ENCODE peak calls at places on chromosomes 12 and 14, in five cellular contexts. N is body of pancreas, C is A549, I is KG1, U is hippocampal formation. A is an unnamed sample.

GRCh38 chr12:31578632-31579031 is 12.3 kb downstream of the DENND5B start:
- DNase-seq in N (peak), C (no peak), I (no peak), U (peak), A (no peak)

GRCh38 chr12:59093090-59093489 is 172.8 kb upstream of the LRIG3 start:
- DNase-seq in N (no peak), C (no peak), I (no peak), U (no peak), A (no peak)

GRCh38 chr12:46855760-46856159 is 30.0 kb upstream of the SLC38A4 start:
- DNase-seq in N (no peak), C (no peak), I (no peak), U (no peak), A (no peak)

GRCh38 chr14:93788557-93789365 is 476 bp upstream of the PRIMA1 start:
- DNase-seq in N (no peak), C (peak), I (no peak), U (peak), A (peak)

GRCh38 chr12:128111333-128111732 is 155.6 kb upstream of the TMEM132C start:
- DNase-seq in N (no peak), C (no peak), I (no peak), U (no peak), A (no peak)

GRCh38 chr12:122282066-122282465 is 15.8 kb upstream of the VPS33A start:
- DNase-seq in N (no peak), C (peak), I (no peak), U (no peak), A (no peak)

GRCh38 chr12:104710940-104711725 is 247.0 kb downstream of the SLC41A2 start:
- DNase-seq in N (no peak), C (no peak), I (no peak), U (no peak), A (no peak)

GRCh38 chr14:90658541-90658967 is 157.7 kb downstream of the TTC7B start:
- DNase-seq in N (no peak), C (no peak), I (no peak), U (no peak), A (no peak)

GRCh38 chr12:48831257-48831656 is 13.0 kb downstream of the CACNB3 start:
- DNase-seq in N (no peak), C (no peak), I (no peak), U (no peak), A (no peak)

GRCh38 chr14:22456421-22456820 is 132.6 kb downstream of the DAD1 start:
- DNase-seq in N (no peak), C (no peak), I (no peak), U (no peak), A (no peak)

GRCh38 chr14:99191663-99192621 is 80.1 kb downstream of the BCL11B start:
- DNase-seq in N (peak), C (no peak), I (no peak), U (peak), A (peak)

GRCh38 chr12:128163096-128163495 is 103.9 kb upstream of the TMEM132C start:
- DNase-seq in N (no peak), C (no peak), I (no peak), U (no peak), A (no peak)

GRCh38 chr12:32477714-32478113 is 78.4 kb downstream of the FGD4 start:
- DNase-seq in N (no peak), C (no peak), I (no peak), U (no peak), A (no peak)

GRCh38 chr12:53096089-53096741 is 1.3 kb upstream of the IGFBP6 start:
- DNase-seq in N (peak), C (no peak), I (no peak), U (no peak), A (peak)

GRCh38 chr14:74015178-74015577 is 3.9 kb downstream of the ENTPD5 start:
- DNase-seq in N (no peak), C (no peak), I (no peak), U (no peak), A (no peak)

GRCh38 chr14:61765225-61765943 is 3.2 kb downstream of the SNAPC1 start:
- DNase-seq in N (no peak), C (no peak), I (no peak), U (no peak), A (no peak)

GRCh38 chr14:68692216-68692615 is 100.7 kb downstream of the ZFP36L1 start:
- DNase-seq in N (no peak), C (no peak), I (no peak), U (no peak), A (no peak)

GRCh38 chr12:11697670-11698387 is 48.4 kb downstream of the ETV6 start:
- DNase-seq in N (no peak), C (no peak), I (no peak), U (no peak), A (no peak)

GRCh38 chr14:65263161-65263788 is 149.3 kb upstream of the FUT8 start:
- DNase-seq in N (no peak), C (no peak), I (no peak), U (no peak), A (no peak)

GRCh38 chr12:100249936-100250335 is 16.9 kb downstream of the DEPDC4 start:
- DNase-seq in N (no peak), C (no peak), I (no peak), U (no peak), A (no peak)

GRCh38 chr12:70178038-70178437 is 65.2 kb upstream of the CNOT2 start:
- DNase-seq in N (no peak), C (no peak), I (no peak), U (no peak), A (no peak)

GRCh38 chr14:30034049-30034635 is 106.5 kb upstream of the PRKD1 start:
- DNase-seq in N (no peak), C (no peak), I (no peak), U (no peak), A (no peak)

GRCh38 chr12:117210266-117210918 is 20.1 kb upstream of the FBXO21 start:
- DNase-seq in N (no peak), C (no peak), I (no peak), U (no peak), A (no peak)

GRCh38 chr14:34355584-34356266 is 106.3 kb downstream of the SPTSSA start:
- DNase-seq in N (no peak), C (no peak), I (no peak), U (no peak), A (no peak)

GRCh38 chr12:132218915-132219314 is 74.7 kb downstream of the NOC4L start:
- DNase-seq in N (peak), C (peak), I (no peak), U (no peak), A (no peak)

GRCh38 chr12:115451785-115452736 is 768.1 kb upstream of the TBX3 start:
- DNase-seq in N (peak), C (no peak), I (no peak), U (no peak), A (peak)

GRCh38 chr12:100199023-100199346 is 1.6 kb upstream of the ACTR6 start:
- DNase-seq in N (no peak), C (no peak), I (no peak), U (no peak), A (no peak)

GRCh38 chr12:59803735-59804134 is 207.9 kb downstream of the SLC16A7 start:
- DNase-seq in N (no peak), C (no peak), I (no peak), U (no peak), A (no peak)

GRCh38 chr14:72740966-72741835 is 152.7 kb downstream of the DPF3 start:
- DNase-seq in N (no peak), C (no peak), I (no peak), U (no peak), A (peak)

GRCh38 chr14:92938235-92938875 is 15.4 kb downstream of the CHGA start:
- DNase-seq in N (no peak), C (no peak), I (no peak), U (peak), A (no peak)

GRCh38 chr14:74569826-74570591 is 42.0 kb downstream of the LTBP2 start:
- DNase-seq in N (no peak), C (no peak), I (no peak), U (no peak), A (no peak)

GRCh38 chr12:105992849-105993740 is 145.7 kb downstream of the NUAK1 start:
- DNase-seq in N (no peak), C (no peak), I (no peak), U (no peak), A (no peak)

GRCh38 chr12:124352839-124353238 is 57.9 kb downstream of the RFLNA start:
- DNase-seq in N (peak), C (peak), I (no peak), U (no peak), A (peak)

GRCh38 chr12:67428431-67428830 is 159.3 kb downstream of the CAND1 start:
- DNase-seq in N (no peak), C (no peak), I (no peak), U (no peak), A (no peak)

GRCh38 chr12:104025771-104026170 is 24.2 kb downstream of the GLT8D2 start:
- DNase-seq in N (no peak), C (no peak), I (no peak), U (no peak), A (no peak)

GRCh38 chr12:103698752-103699540 is 111.9 kb downstream of the STAB2 start:
- DNase-seq in N (no peak), C (no peak), I (no peak), U (no peak), A (no peak)

GRCh38 chr12:14950982-14951746 is 10.2 kb downstream of the ARHGDIB start:
- DNase-seq in N (no peak), C (no peak), I (no peak), U (no peak), A (no peak)

GRCh38 chr14:104313674-104314073 is 175.3 kb downstream of the KIF26A start:
- DNase-seq in N (peak), C (no peak), I (no peak), U (no peak), A (no peak)

GRCh38 chr12:124167141-124167540 is 127.8 kb upstream of the RFLNA start:
- DNase-seq in N (no peak), C (no peak), I (no peak), U (no peak), A (no peak)

GRCh38 chr14:99252940-99253868 is 18.8 kb downstream of the BCL11B start:
- DNase-seq in N (no peak), C (no peak), I (no peak), U (no peak), A (no peak)

A was measured in stomach.